ENCODE peak calls at places on chromosomes 11 and 22, in seven cellular contexts. R, T, W, Z, A, V and P are unnamed samples.

GRCh38 chr11:72007089-72007476 is 8.4 kb downstream of the IL18BP start:
- DNase-seq in R (no peak), T (no peak), W (no peak), Z (no peak), A (no peak), V (no peak), P (no peak)

GRCh38 chr11:97968071-97968470 is 1052.7 kb upstream of the CNTN5 start:
- DNase-seq in R (no peak), T (no peak), W (no peak), Z (no peak), A (no peak), V (no peak), P (no peak)

GRCh38 chr11:101860694-101861371 is 54.0 kb upstream of the CEP126 start:
- DNase-seq in R (peak), T (peak), W (peak), Z (peak), A (no peak), V (peak), P (peak)

GRCh38 chr22:39574779-39575551 is 4.4 kb downstream of the CACNA1I start:
- DNase-seq in R (peak), T (peak), W (no peak), Z (peak), A (no peak), V (no peak), P (peak)

GRCh38 chr11:79059171-79059570 is 381.7 kb downstream of the TENM4 start:
- DNase-seq in R (no peak), T (no peak), W (no peak), Z (no peak), A (no peak), V (no peak), P (no peak)

GRCh38 chr22:17508110-17508509 is 55.2 kb upstream of the SLC25A18 start:
- DNase-seq in R (no peak), T (no peak), W (no peak), Z (no peak), A (no peak), V (no peak), P (no peak)

GRCh38 chr11:43997022-43997665 is 50.6 kb upstream of the ACCSL start:
- DNase-seq in R (no peak), T (no peak), W (no peak), Z (no peak), A (peak), V (no peak), P (no peak)

GRCh38 chr11:47552086-47552580 is 799 bp downstream of the CELF1 start:
- DNase-seq in R (peak), T (no peak), W (no peak), Z (peak), A (no peak), V (peak), P (no peak)

GRCh38 chr11:17416492-17416891 is 28.0 kb upstream of the KCNJ11 start:
- DNase-seq in R (no peak), T (no peak), W (no peak), Z (no peak), A (no peak), V (no peak), P (no peak)

GRCh38 chr11:92826136-92826535 is 143.3 kb upstream of the MTNR1B start:
- DNase-seq in R (no peak), T (no peak), W (no peak), Z (no peak), A (no peak), V (no peak), P (no peak)

GRCh38 chr11:78961186-78961782 is 386.6 kb upstream of the NARS2 start:
- DNase-seq in R (peak), T (no peak), W (peak), Z (no peak), A (no peak), V (peak), P (peak)

GRCh38 chr11:2565447-2566222 is 120.8 kb downstream of the KCNQ1 start:
- DNase-seq in R (no peak), T (no peak), W (no peak), Z (no peak), A (no peak), V (no peak), P (no peak)

GRCh38 chr22:41223535-41223934 is 17.2 kb downstream of the CHADL start:
- DNase-seq in R (no peak), T (no peak), W (no peak), Z (peak), A (no peak), V (no peak), P (no peak)

GRCh38 chr11:61362542-61362875 is 335 bp downstream of the TMEM138 start:
- DNase-seq in R (peak), T (no peak), W (no peak), Z (peak), A (no peak), V (peak), P (no peak)

GRCh38 chr11:75667268-75667830 is 1.5 kb downstream of the MAP6 start:
- DNase-seq in R (no peak), T (no peak), W (no peak), Z (no peak), A (no peak), V (peak), P (no peak)

GRCh38 chr11:87081358-87081757 is 43.6 kb downstream of the TMEM135 start:
- DNase-seq in R (no peak), T (no peak), W (no peak), Z (no peak), A (peak), V (no peak), P (no peak)

GRCh38 chr11:26201411-26201810 is 130.5 kb upstream of the ANO3 start:
- DNase-seq in R (no peak), T (no peak), W (no peak), Z (no peak), A (no peak), V (no peak), P (no peak)

GRCh38 chr22:39773976-39774539 is 119.5 kb downstream of the ENTHD1 start:
- DNase-seq in R (peak), T (no peak), W (no peak), Z (no peak), A (peak), V (no peak), P (no peak)

GRCh38 chr11:66075273-66075672 is 5.2 kb downstream of the PACS1 start:
- DNase-seq in R (no peak), T (no peak), W (no peak), Z (no peak), A (no peak), V (no peak), P (no peak)

GRCh38 chr11:2267306-2267861 is 3.0 kb downstream of the ASCL2 start:
- DNase-seq in R (peak), T (no peak), W (no peak), Z (no peak), A (no peak), V (no peak), P (no peak)

GRCh38 chr11:105611837-105612480 is 2.1 kb downstream of the GRIA4 start:
- DNase-seq in R (no peak), T (no peak), W (no peak), Z (no peak), A (no peak), V (peak), P (no peak)

GRCh38 chr11:6526411-6527135 is 29.5 kb downstream of the DNHD1 start:
- DNase-seq in R (no peak), T (no peak), W (no peak), Z (no peak), A (peak), V (no peak), P (no peak)

GRCh38 chr11:109864161-109864661 is 229.0 kb upstream of the ZC3H12C start:
- DNase-seq in R (no peak), T (no peak), W (no peak), Z (no peak), A (peak), V (no peak), P (peak)

GRCh38 chr11:7555067-7555699 is 41.4 kb downstream of the PPFIBP2 start:
- DNase-seq in R (no peak), T (no peak), W (no peak), Z (no peak), A (no peak), V (no peak), P (no peak)
- TF ChIP-seq SIN3A in R (no peak), T (no peak), W (no peak), Z (no peak), A (no peak), V (no peak), P (no peak)

GRCh38 chr11:14818779-14819178 is 73.3 kb downstream of the CYP2R1 start:
- DNase-seq in R (no peak), T (no peak), W (no peak), Z (peak), A (no peak), V (no peak), P (no peak)
- TF ChIP-seq SIN3A in R (no peak), T (no peak), W (no peak), Z (no peak), A (no peak), V (no peak), P (no peak)

GRCh38 chr22:37930270-37930951 is 23.0 kb downstream of the C22orf23 start:
- DNase-seq in R (no peak), T (no peak), W (no peak), Z (no peak), A (no peak), V (peak), P (no peak)
- TF ChIP-seq SIN3A in R (no peak), T (no peak), W (no peak), Z (no peak), A (no peak), V (no peak), P (no peak)

DNA sequence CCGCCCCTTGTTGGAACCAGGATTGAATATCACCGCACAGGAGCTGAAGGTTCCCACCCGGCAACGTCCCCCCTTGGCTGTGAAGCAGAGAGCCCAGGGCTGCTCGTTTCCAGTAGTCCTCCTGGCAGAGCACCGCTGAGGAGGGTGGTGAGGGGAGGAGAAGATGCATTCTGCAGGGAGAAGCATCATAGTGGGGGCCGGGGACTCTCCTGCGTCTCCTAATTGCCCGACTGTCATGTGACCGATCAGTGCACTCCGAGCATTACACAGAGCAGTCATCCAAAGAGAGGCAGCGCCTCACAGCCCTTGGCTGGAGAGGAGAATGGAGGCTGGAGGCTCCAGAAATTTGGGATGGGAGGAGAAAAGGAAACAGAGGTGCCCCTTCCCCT is 85.0 kb upstream of the SEPTIN5 start:
- DNase-seq in R (no peak), T (no peak), W (no peak), Z (no peak), A (no peak), V (no peak), P (no peak)
- TF ChIP-seq SIN3A in R (no peak), T (no peak), W (no peak), Z (no peak), A (no peak), V (no peak), P (no peak)

DNA sequence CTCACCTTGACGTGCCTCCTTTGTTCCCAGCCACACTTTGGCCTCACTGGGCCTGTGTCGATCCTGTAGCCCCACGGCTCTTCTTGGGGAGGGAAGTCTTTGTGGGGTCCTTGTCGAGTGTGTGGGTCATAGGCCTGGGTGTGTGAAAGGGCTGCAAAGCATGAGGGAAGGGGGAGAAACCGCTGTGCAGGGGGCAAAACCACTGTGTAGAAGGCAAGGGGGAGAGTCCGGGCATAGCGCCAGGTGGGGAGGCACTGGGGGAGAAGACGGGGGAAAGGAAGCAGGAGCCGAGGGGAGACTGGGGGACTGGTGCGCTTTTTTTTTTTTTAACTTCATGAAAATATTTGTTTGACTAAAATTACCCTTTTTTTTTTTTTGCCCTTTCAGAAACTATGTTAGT is 65.1 kb upstream of the RASD2 start:
- DNase-seq in R (no peak), T (no peak), W (no peak), Z (no peak), A (no peak), V (no peak), P (no peak)
- TF ChIP-seq SIN3A in R (no peak), T (no peak), W (no peak), Z (no peak), A (no peak), V (no peak), P (no peak)

GRCh38 chr11:116830184-116830912 is 641 bp downstream of the APOC3 start:
- DNase-seq in R (no peak), T (no peak), W (no peak), Z (no peak), A (no peak), V (no peak), P (no peak)
- TF ChIP-seq SIN3A in R (no peak), T (no peak), W (no peak), Z (no peak), A (no peak), V (no peak), P (no peak)

DNA sequence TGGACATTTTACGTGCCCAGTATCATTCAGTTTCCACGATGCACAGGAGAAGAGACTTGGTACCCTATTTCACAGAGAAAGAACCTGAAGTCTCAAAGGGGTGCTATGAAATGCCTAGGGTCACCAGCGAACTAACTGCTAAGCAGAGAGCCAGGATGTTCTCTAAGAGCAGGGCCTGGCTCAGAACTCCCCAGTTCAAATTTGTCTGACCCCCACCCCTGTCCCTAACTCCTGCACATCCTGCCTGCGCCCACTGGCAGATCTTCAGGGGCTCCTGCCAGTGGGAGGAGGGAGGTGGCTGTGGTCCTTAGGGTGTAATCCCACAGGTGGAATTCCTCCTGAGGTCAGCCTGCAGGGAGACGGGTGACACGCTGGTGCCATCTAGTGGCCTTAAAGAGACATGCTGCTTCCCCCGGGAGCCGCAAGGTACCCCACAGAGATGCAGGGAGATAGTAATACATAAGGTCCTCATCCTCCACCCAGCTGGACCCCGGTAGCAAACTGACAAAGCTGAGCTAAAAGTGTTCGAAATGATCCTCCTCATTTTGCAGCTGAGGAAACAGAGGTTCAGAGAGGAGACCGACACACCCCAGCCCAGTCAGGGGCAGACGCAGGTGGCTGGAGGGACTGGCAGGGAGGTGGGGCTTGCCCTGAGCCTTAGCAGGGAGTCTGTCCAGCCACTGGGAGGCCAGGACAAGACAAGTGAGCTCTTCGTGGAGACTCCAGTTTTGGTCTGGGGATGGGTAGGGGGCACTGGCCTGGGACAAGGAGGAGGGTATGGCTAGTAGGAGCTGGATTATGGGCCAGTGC is 34.1 kb downstream of the MB start:
- DNase-seq in R (peak), T (peak), W (no peak), Z (peak), A (peak), V (peak), P (peak)
- TF ChIP-seq SIN3A in R (no peak), T (no peak), W (no peak), Z (no peak), A (no peak), V (no peak), P (no peak)